ENCODE peak calls at places on chromosomes 6 and 20, in five cellular contexts. G is pancreas, Q is cardiac fibroblast, C is right atrium auricular region, V is astrocyte of the spinal cord. Z is an unnamed sample.

GRCh38 chr6:157323114-157323923 is at the start of gene TMEM242:
- DNase-seq in C (peak), Q (peak), V (peak), G (peak), Z (peak)

GRCh38 chr6:13725570-13725969 is 13.9 kb upstream of the RANBP9 start:
- DNase-seq in C (no peak), G (no peak), V (peak), Q (no peak), Z (no peak)

GRCh38 chr6:163354085-163354484 is 60.4 kb upstream of the QKI start:
- DNase-seq in Q (peak), V (no peak), G (no peak), C (peak), Z (no peak)

GRCh38 chr6:159919011-159919511 is 28.3 kb downstream of the MAS1 start:
- DNase-seq in V (peak), G (no peak), Q (peak), C (no peak), Z (no peak)

GRCh38 chr6:30881392-30881986 is 2.8 kb upstream of the DDR1 start:
- DNase-seq in G (no peak), V (no peak), Q (no peak), C (no peak), Z (no peak)

GRCh38 chr6:152636675-152637421 is at the start of gene SYNE1:
- DNase-seq in C (no peak), G (peak), Q (peak), V (peak), Z (no peak)

GRCh38 chr6:11271228-11271627 is 38.8 kb upstream of the NEDD9 start:
- DNase-seq in C (no peak), V (no peak), Q (no peak), G (no peak), Z (no peak)

GRCh38 chr6:131950767-131951575 is at the start of gene CCN2:
- DNase-seq in C (peak), Q (peak), V (peak), G (peak), Z (peak)

GRCh38 chr20:58127731-58128130 is 100.7 kb downstream of the ANKRD60 start:
- DNase-seq in G (peak), Q (peak), V (peak), C (peak), Z (no peak)

GRCh38 chr6:149267513-149268043 is 49.9 kb upstream of the TAB2 start:
- DNase-seq in C (no peak), G (no peak), Q (no peak), V (no peak), Z (no peak)

DNA sequence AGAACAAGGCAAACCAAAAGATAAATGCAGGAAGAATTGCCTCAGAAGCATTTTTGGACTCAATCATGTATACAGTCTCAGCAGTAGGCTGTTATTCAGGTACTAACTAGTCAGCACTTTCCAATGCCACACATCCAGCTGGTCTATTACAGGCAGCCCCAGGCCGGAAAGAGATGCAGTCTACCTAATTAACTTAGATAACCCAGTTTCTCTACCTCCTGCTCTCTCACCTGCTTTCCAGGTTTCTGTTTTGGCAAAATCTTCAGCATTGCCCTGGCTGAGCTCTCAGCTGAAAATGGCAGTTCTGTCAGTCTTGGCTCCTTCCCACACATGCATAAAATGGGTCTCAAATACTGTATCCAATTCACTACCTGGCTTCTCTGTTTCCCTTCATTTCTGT is 101.3 kb upstream of the UFL1 start:
- DNase-seq in C (no peak), V (no peak), G (no peak), Q (no peak), Z (no peak)
- H3K4me3 ChIP-seq in C (no peak), V (no peak), G (no peak), Q (no peak), Z (no peak)

DNA sequence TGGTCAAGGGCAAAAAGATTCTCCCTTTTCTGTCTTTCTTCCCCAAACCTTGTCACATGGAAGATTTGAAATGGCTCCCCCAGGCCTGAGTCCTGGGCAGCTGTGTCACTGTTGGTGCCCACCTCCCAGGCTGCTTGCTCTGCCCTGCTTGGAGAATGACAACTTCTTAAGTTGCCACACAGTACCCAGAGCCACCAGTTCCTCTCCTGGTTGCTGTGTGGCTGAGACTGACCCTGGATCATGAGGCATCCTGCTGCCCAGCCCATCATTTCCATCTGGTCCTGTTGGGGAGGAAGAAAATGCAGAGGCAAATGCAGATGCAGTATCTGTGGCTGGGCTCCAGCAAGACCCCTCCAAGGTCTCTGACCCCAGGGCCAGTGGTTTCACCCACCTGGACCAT is 113.7 kb downstream of the PHACTR3 start:
- DNase-seq in G (no peak), Q (no peak), V (no peak), C (peak), Z (no peak)
- H3K4me3 ChIP-seq in G (no peak), Q (no peak), V (no peak), C (no peak), Z (no peak)

GRCh38 chr6:150635906-150636514 is 36.3 kb downstream of the PLEKHG1 start:
- DNase-seq in Q (no peak), G (no peak), C (no peak), V (no peak), Z (peak)
- H3K4me3 ChIP-seq in Q (no peak), G (no peak), C (no peak), V (no peak), Z (no peak)

GRCh38 chr20:5170341-5170740 is 43.5 kb downstream of the CDS2 start:
- DNase-seq in Q (no peak), V (no peak), G (no peak), C (no peak), Z (no peak)
- H3K4me3 ChIP-seq in Q (no peak), V (no peak), G (no peak), C (no peak), Z (no peak)

GRCh38 chr6:168014406-168014959 is 17.0 kb downstream of the KIF25 start:
- DNase-seq in C (no peak), V (no peak), Q (no peak), G (no peak), Z (no peak)
- H3K4me3 ChIP-seq in C (no peak), V (no peak), Q (no peak), G (no peak), Z (no peak)

DNA sequence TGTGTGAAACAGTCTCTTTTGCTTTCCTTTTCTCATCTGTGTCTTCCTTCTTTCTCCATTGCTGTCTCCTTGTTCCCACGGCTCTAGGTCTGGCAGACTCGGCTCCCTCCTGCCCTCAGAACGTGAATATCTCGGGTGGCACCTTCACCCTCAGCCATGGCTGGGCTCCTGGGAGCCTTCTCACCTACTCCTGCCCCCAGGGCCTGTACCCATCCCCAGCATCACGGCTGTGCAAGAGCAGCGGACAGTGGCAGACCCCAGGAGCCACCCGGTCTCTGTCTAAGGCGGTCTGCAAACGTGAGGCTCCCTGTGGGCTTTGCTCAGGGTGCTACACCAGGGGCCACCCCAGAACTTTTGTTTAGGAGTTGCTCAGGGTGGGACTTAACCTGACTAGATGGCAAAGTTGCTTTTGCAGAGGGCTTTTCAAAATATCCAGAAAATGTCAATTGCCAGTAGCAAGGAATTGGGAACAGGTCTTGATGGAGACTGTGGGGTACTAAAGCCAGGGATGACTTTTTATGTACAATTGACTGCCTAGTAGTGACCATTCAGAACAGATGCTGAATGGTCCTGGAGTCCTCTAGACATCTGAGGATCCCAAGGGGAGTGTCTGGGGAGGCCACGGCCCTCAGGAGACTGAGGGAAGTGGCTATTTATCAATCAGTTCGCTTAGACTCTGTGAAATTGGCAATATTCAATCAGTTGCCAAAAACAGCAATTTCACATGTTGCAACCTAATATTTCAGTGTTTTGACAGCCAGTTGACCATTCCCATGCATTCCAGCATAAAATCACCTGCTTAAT is 553 bp downstream of the C2 start:
- DNase-seq in C (no peak), Q (no peak), V (no peak), G (no peak), Z (no peak)
- H3K4me3 ChIP-seq in C (peak), Q (no peak), V (no peak), G (no peak), Z (peak)